ENCODE peak calls at places on chromosomes 5 and 9, in four cellular contexts. C, Y, V and A are unnamed samples.

GRCh38 chr5:57438162-57438561 is 44.4 kb downstream of the ACTBL2 start:
- DNase-seq in C (no peak), Y (peak), V (no peak), A (no peak)

GRCh38 chr9:35481347-35481975 is 8.4 kb upstream of the RUSC2 start:
- DNase-seq in Y (peak), C (no peak), V (no peak), A (peak)

GRCh38 chr9:130815242-130815808 is 19.7 kb upstream of the ABL1 start:
- DNase-seq in Y (no peak), V (no peak), C (no peak), A (no peak)

GRCh38 chr5:62969409-62970120 is 390.9 kb downstream of the LRRC70 start:
- DNase-seq in Y (no peak), C (no peak), V (no peak), A (no peak)

GRCh38 chr5:34009610-34010009 is 1.8 kb upstream of the AMACR start:
- DNase-seq in C (no peak), Y (no peak), V (no peak), A (no peak)

GRCh38 chr9:106868096-106868495 is 5.1 kb downstream of the ZNF462 start:
- DNase-seq in V (no peak), C (no peak), Y (no peak), A (no peak)

GRCh38 chr5:107542428-107542827 is 128.3 kb downstream of the EFNA5 start:
- DNase-seq in V (no peak), Y (peak), C (no peak), A (no peak)

GRCh38 chr5:39082995-39083394 is 8.8 kb upstream of the RICTOR start:
- DNase-seq in Y (no peak), C (no peak), V (no peak), A (no peak)

GRCh38 chr9:135253305-135254004 is 166.0 kb downstream of the OLFM1 start:
- DNase-seq in V (peak), Y (no peak), C (no peak), A (no peak)

GRCh38 chr5:91643796-91644195 is 260.7 kb upstream of the ARRDC3 start:
- DNase-seq in V (no peak), C (no peak), Y (no peak), A (no peak)

GRCh38 chr5:68225188-68225910 is 9.8 kb downstream of the PIK3R1 start:
- DNase-seq in V (no peak), C (no peak), Y (no peak), A (peak)

GRCh38 chr9:127555830-127556820 is 56.0 kb upstream of the STXBP1 start:
- DNase-seq in V (no peak), C (no peak), Y (peak), A (no peak)

GRCh38 chr5:178624626-178625546 is 2.0 kb downstream of the CLK4 start:
- DNase-seq in C (no peak), V (no peak), Y (no peak), A (no peak)

GRCh38 chr5:127574852-127575679 is 57.6 kb downstream of the PRRC1 start:
- DNase-seq in V (no peak), C (no peak), Y (no peak), A (no peak)

GRCh38 chr9:128321879-128322341 is 337 bp downstream of the TRUB2 start:
- DNase-seq in Y (no peak), V (no peak), C (no peak), A (no peak)

GRCh38 chr9:132541051-132541450 is 41.4 kb upstream of the BARHL1 start:
- DNase-seq in Y (no peak), C (no peak), V (no peak), A (no peak)

GRCh38 chr5:72651109-72651508 is 143.9 kb upstream of the ZNF366 start:
- DNase-seq in V (no peak), Y (no peak), C (no peak), A (no peak)

GRCh38 chr9:84294551-84294950 is 46.0 kb downstream of the SLC28A3 start:
- DNase-seq in V (no peak), C (no peak), Y (no peak), A (no peak)

GRCh38 chr5:88889165-88890069 is 6.4 kb upstream of the MEF2C start:
- DNase-seq in C (peak), V (peak), Y (no peak), A (peak)

GRCh38 chr5:87435144-87435694 is 22.5 kb upstream of the CCNH start:
- DNase-seq in V (no peak), Y (no peak), C (no peak), A (no peak)

GRCh38 chr5:178386532-178386931 is 153.9 kb upstream of the PHYKPL start:
- DNase-seq in V (no peak), C (no peak), Y (no peak), A (no peak)

GRCh38 chr5:127564002-127564769 is 46.7 kb downstream of the PRRC1 start:
- DNase-seq in Y (peak), V (no peak), C (no peak), A (peak)

GRCh38 chr9:70291446-70291845 is 32.7 kb downstream of the SMC5 start:
- DNase-seq in Y (no peak), C (no peak), V (no peak), A (no peak)